ENCODE peak calls at places on chromosomes 7 and 10, in five cellular contexts. T, S, L, W and O are unnamed samples.

GRCh38 chr10:121490906-121491519 is 107.2 kb downstream of the FGFR2 start:
- DNase-seq in T (no peak), S (no peak), L (no peak), W (no peak), O (no peak)

GRCh38 chr10:8462565-8462964 is 408.1 kb downstream of the GATA3 start:
- DNase-seq in T (no peak), S (no peak), L (no peak), W (no peak), O (no peak)

GRCh38 chr7:32093415-32094408 is 23.5 kb upstream of the PDE1C start:
- DNase-seq in T (peak; percentile 93), S (no peak), L (peak; percentile 17), W (no peak), O (no peak)

GRCh38 chr10:102644066-102644645 is at the start of gene TRIM8:
- DNase-seq in T (no peak), S (no peak), L (peak; percentile 31), W (peak; percentile 49), O (no peak)

GRCh38 chr7:36762394-36762793 is 38.1 kb upstream of the AOAH start:
- DNase-seq in T (no peak), S (no peak), L (no peak), W (no peak), O (no peak)

GRCh38 chr10:86888585-86889381 is 68.6 kb downstream of the MMRN2 start:
- DNase-seq in T (peak; percentile 33), S (no peak), L (peak; percentile 68), W (peak; percentile 89), O (peak; percentile 81)

GRCh38 chr10:98361131-98361633 is 53.8 kb downstream of the PYROXD2 start:
- DNase-seq in T (peak; percentile 100), S (peak; percentile 70), L (peak; percentile 100), W (no peak), O (no peak)

GRCh38 chr7:139232893-139233292 is 1.9 kb downstream of the UBN2 start:
- DNase-seq in T (no peak), S (no peak), L (peak; percentile 68), W (no peak), O (no peak)

GRCh38 chr7:43784030-43785001 is 25.8 kb downstream of the BLVRA start:
- DNase-seq in T (no peak), S (no peak), L (peak; percentile 73), W (no peak), O (no peak)

GRCh38 chr7:32047801-32048200 is 22.4 kb downstream of the PDE1C start:
- DNase-seq in T (no peak), S (no peak), L (no peak), W (no peak), O (no peak)

GRCh38 chr10:63416376-63416775 is 49.4 kb downstream of the JMJD1C start:
- DNase-seq in T (no peak), S (no peak), L (peak; percentile 75), W (no peak), O (no peak)

GRCh38 chr10:22791655-22792054 is 77.3 kb upstream of the PIP4K2A start:
- DNase-seq in T (no peak), S (no peak), L (no peak), W (no peak), O (no peak)

GRCh38 chr10:60521974-60522405 is 132.3 kb upstream of the ANK3 start:
- DNase-seq in T (no peak), S (no peak), L (peak; percentile 55), W (no peak), O (no peak)

GRCh38 chr10:122121059-122121458 is 132.1 kb downstream of the TACC2 start:
- DNase-seq in T (no peak), S (no peak), L (no peak), W (no peak), O (no peak)